ENCODE peak calls at places on chromosomes 2 and 18, in four cellular contexts. C is neuronal stem cell, V is H9, Z is H1. H is an unnamed sample.
A peak's percentile ranks its signal among the peaks of the same experiment; 100 is the strongest.

GRCh38 chr2:71923887-71924533 is 223.7 kb downstream of the CYP26B1 start:
- DNase-seq in C (peak; percentile 75), V (peak; percentile 86), Z (peak; percentile 72), H (peak; percentile 63)

GRCh38 chr2:232368311-232368731 is 10.2 kb upstream of the ALPP start:
- DNase-seq in C (no peak), V (peak; percentile 59), Z (no peak), H (no peak)

GRCh38 chr2:234003972-234004617 is 46.4 kb upstream of the SPP2 start:
- DNase-seq in C (no peak), V (peak; percentile 33), Z (no peak), H (peak; percentile 3)

GRCh38 chr2:151946856-151947523 is 118.8 kb upstream of the ARL5A start:
- DNase-seq in C (peak; percentile 26), V (peak; percentile 66), Z (no peak), H (peak; percentile 51)

GRCh38 chr2:180246281-180246680 is 239.2 kb upstream of the CWC22 start:
- DNase-seq in C (no peak), V (no peak), Z (no peak), H (no peak)

GRCh38 chr2:222745836-222746559 is 74.5 kb downstream of the MOGAT1 start:
- DNase-seq in C (no peak), V (no peak), Z (no peak), H (peak; percentile 68)

GRCh38 chr18:69943021-69943420 is 4.7 kb downstream of the CD226 start:
- DNase-seq in C (no peak), V (no peak), Z (no peak), H (no peak)

GRCh38 chr2:29130295-29130694 is 15.1 kb downstream of the CLIP4 start:
- DNase-seq in C (no peak), V (no peak), Z (no peak), H (peak; percentile 21)

GRCh38 chr2:119264781-119265692 is 41.4 kb downstream of the STEAP3 start:
- DNase-seq in C (no peak), V (peak; percentile 84), Z (no peak), H (peak; percentile 57)

GRCh38 chr2:100580474-100581264 is 17.9 kb downstream of the PDCL3 start:
- DNase-seq in C (no peak), V (no peak), Z (no peak), H (no peak)

GRCh38 chr2:14994721-14995120 is 362.2 kb downstream of the LRATD1 start:
- DNase-seq in C (no peak), V (no peak), Z (no peak), H (no peak)

GRCh38 chr2:137886432-137886831 is 77.8 kb upstream of the HNMT start:
- DNase-seq in C (no peak), V (peak; percentile 52), Z (no peak), H (peak; percentile 73)

GRCh38 chr2:218325566-218326160 is 31.0 kb upstream of the CATIP start:
- DNase-seq in C (no peak), V (no peak), Z (no peak), H (peak; percentile 98)

GRCh38 chr2:218326315-218326714 is 30.3 kb upstream of the CATIP start:
- DNase-seq in C (no peak), V (no peak), Z (no peak), H (no peak)

GRCh38 chr2:218322756-218323525 is 30.6 kb upstream of the TMBIM1 start:
- DNase-seq in C (peak; percentile 96), V (peak; percentile 97), Z (peak; percentile 79), H (peak; percentile 86)

GRCh38 chr2:218320704-218321336 is 28.5 kb upstream of the TMBIM1 start:
- DNase-seq in C (no peak), V (no peak), Z (no peak), H (no peak)

GRCh38 chr2:218323526-218324472 is 31.5 kb upstream of the TMBIM1 start:
- DNase-seq in C (peak; percentile 70), V (peak; percentile 86), Z (peak; percentile 29), H (peak; percentile 93)
- H2BK12ac ChIP-seq in C (no peak overlapping the region), V (no peak overlapping the region), Z (peak overlapping the region; percentile 29), H (peak overlapping the region; percentile 70)

GRCh38 chr2:43123981-43124666 is 102.3 kb downstream of the ZFP36L2 start:
- DNase-seq in C (no peak), V (no peak), Z (no peak), H (no peak)
- H3K18ac ChIP-seq in C (peak overlapping the region; percentile 90), V (no peak overlapping the region), Z (no peak overlapping the region), H (no peak overlapping the region)

GRCh38 chr2:38187416-38188127 is 111.6 kb upstream of the CYP1B1 start:
- DNase-seq in C (no peak), V (no peak), Z (no peak), H (no peak)

GRCh38 chr2:38191516-38191915 is 115.6 kb upstream of the CYP1B1 start:
- DNase-seq in C (no peak), V (no peak), Z (no peak), H (peak; percentile 33)

GRCh38 chr2:38192976-38193375 is 117.0 kb upstream of the CYP1B1 start:
- DNase-seq in C (no peak), V (peak; percentile 31), Z (no peak), H (peak; percentile 5)

GRCh38 chr2:38192046-38192445 is 116.1 kb upstream of the CYP1B1 start:
- DNase-seq in C (no peak), V (no peak), Z (no peak), H (peak; percentile 96)

DNA sequence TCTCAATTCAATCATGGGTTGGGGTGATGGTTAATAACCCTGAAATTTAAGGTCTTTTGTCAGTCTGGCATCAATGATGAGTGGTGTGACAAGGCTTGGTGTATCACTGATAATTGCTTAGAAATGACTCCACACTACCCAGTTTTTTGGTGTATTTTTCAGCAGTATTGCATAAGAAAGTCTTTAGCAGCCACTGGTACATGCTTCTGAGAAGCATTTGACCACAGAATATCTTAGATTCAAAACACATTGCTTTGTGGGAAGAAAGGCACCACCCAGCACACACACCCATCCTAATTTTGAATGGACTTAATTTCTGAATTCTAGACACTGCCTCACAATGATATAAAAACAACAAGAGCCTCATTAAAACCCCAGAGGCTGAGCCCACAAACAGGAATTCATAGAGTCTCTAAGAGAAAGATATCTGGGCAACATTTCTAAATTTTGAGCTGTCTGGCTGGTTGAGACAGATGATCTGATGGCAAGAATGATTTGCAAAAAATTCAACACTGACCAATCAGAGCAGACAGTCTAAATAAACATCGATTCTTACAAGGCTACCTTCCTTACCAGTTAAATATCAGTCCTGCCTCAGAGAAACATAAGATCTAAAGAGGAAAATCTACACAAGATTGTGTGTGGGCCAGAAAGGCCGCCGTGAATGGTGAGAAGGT is 114.7 kb upstream of the CYP1B1 start:
- DNase-seq in C (no peak), V (no peak), Z (no peak), H (peak; percentile 64)
- H2BK12ac ChIP-seq in C (no peak overlapping the region), V (no peak overlapping the region), Z (no peak overlapping the region), H (no peak overlapping the region)

DNA sequence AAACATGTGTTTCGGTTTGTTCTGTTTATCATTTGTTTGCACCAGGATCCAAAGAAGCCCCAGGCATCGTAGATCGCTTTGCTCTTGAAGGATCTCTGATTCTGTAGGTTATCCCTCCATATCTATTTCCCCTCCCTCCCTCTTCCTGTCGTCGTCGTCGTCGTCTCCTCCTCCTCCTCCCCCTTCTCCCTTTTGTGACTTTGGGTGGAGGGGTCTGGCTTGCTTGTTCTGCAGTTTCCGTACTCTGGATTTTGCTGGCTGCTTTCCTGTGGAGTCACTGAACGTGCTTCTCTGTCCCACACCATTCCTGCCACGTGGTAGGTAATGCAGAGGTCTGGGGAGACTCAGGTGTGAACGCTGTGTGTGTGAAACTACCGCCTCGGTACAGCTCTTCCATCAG is 225.0 kb downstream of the LDLRAD4 start:
- DNase-seq in C (no peak), V (no peak), Z (no peak), H (no peak)
- H3K18ac ChIP-seq in C (no peak overlapping the region), V (no peak overlapping the region), Z (no peak overlapping the region), H (no peak overlapping the region)

DNA sequence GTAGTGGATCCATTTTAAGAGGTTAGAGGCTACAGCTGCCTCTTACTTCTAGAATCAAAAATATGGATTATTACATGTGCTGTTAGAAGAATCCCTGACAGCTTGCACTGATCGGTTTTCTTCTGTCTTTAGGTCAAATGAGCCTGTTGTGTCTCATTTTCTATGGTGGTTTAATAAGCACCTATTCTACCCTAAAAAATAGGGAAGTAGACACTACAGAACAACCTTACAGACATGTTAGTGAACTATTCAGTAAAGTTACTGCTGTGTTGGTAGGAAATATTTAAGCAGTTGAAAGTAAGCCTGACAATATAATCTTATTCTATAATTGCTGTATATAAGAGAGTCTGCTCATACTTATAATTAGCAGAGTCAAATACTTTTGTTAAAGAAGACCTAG is 168.5 kb upstream of the NOSTRIN start:
- DNase-seq in C (no peak), V (no peak), Z (no peak), H (no peak)
- H2BK12ac ChIP-seq in C (no peak overlapping the region), V (no peak overlapping the region), Z (no peak overlapping the region), H (no peak overlapping the region)

GRCh38 chr2:174033163-174033550 is 68.0 kb upstream of the SP3 start:
- DNase-seq in C (no peak), V (no peak), Z (no peak), H (peak; percentile 78)

GRCh38 chr2:174035981-174036742 is 71.0 kb upstream of the SP3 start:
- DNase-seq in C (no peak), V (no peak), Z (no peak), H (no peak)

GRCh38 chr2:174038472-174038871 is 73.3 kb upstream of the SP3 start:
- DNase-seq in C (no peak), V (no peak), Z (no peak), H (no peak)

GRCh38 chr2:174036825-174037224 is 71.7 kb upstream of the SP3 start:
- DNase-seq in C (no peak), V (no peak), Z (no peak), H (no peak)

GRCh38 chr2:174035117-174035516 is 69.9 kb upstream of the SP3 start:
- DNase-seq in C (no peak), V (no peak), Z (no peak), H (no peak)
- H3K18ac ChIP-seq in C (no peak overlapping the region), V (no peak overlapping the region), Z (no peak overlapping the region), H (no peak overlapping the region)

DNA sequence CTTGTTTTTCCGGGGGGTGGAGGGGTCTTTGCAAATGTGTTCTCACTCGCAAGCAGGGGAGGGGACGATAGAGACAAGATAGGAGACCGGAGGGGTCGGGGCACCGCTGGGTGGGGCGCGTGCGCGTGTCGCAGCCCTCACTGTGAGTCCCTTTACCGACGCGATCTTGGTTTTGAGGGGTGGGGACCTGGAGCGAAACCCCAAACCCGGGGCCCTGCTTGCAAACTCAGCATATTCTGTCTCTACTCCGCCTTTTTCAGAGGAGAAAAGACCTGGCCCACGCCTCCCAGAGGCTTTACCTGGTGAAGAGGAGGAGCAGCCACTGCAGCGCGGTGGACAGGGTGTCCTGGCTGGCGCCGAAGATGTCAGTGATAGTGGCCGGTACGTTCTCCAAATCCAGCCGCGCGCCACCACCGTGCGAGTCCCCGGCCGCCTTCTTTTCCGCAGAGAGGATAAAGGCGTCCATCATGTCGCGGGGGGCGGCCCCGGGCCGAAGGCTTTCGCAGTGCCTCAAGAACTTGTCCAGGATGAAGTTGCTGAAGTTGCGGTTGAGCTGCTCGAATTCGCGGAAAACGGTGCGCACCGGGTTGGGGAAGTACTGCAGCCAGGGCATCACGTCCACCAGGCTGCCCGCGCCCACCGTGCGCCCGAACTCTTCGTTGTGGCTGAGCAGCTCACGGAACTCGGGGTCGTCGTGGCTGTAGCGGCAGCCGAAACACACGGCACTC is 1.7 kb downstream of the CYP1B1 start:
- DNase-seq in C (no peak), V (peak; percentile 51), Z (no peak), H (no peak)
- H2BK12ac ChIP-seq in C (peak overlapping the region; percentile 73), V (no peak overlapping the region), Z (peak overlapping the region; percentile 100), H (no peak overlapping the region)

H was measured in trophoblast cell.